ENCODE peak calls at places on chromosomes 13 and 19, in four cellular contexts. Y, S, U and A are unnamed samples.
A peak's percentile ranks its signal among the peaks of the same experiment; 100 is the strongest.

GRCh38 chr13:94525781-94526180 is 46.3 kb upstream of the DCT start:
- ATAC-seq in Y (no peak), S (no peak), U (no peak), A (no peak)

GRCh38 chr13:48576448-48576993 is 43.6 kb upstream of the RCBTB2 start:
- ATAC-seq in Y (no peak), U (no peak), S (no peak), A (no peak)

GRCh38 chr19:11736696-11737095 is 2.0 kb downstream of the ZNF823 start:
- ATAC-seq in U (no peak), Y (no peak), S (no peak), A (peak; percentile 24)

GRCh38 chr13:98514268-98514667 is 62.6 kb downstream of the STK24 start:
- ATAC-seq in Y (no peak), U (no peak), S (no peak), A (no peak)

GRCh38 chr19:17209126-17210036 is 5.8 kb upstream of the USE1 start:
- ATAC-seq in S (peak; percentile 38), Y (no peak), U (no peak), A (peak; percentile 11)

GRCh38 chr13:66689628-66690027 is 540.5 kb downstream of the PCDH9 start:
- ATAC-seq in U (no peak), S (peak; percentile 56), Y (no peak), A (no peak)

GRCh38 chr19:41945135-41945766 is 13.9 kb downstream of the RABAC1 start:
- ATAC-seq in S (no peak), U (peak; percentile 88), Y (no peak), A (peak; percentile 67)

GRCh38 chr13:66952507-66952906 is 277.6 kb downstream of the PCDH9 start:
- ATAC-seq in U (no peak), Y (no peak), S (no peak), A (no peak)

GRCh38 chr19:40335855-40336700 is 12.1 kb downstream of the C19orf47 start:
- ATAC-seq in Y (no peak), U (no peak), S (no peak), A (no peak)

GRCh38 chr13:67518785-67519184 is 288.6 kb upstream of the PCDH9 start:
- ATAC-seq in S (no peak), U (no peak), Y (no peak), A (no peak)

GRCh38 chr19:11624064-11624463 is 26.8 kb downstream of the ZNF627 start:
- ATAC-seq in Y (no peak), S (peak; percentile 65), U (no peak), A (no peak)

GRCh38 chr13:26992951-26993490 is 178.6 kb downstream of the USP12 start:
- ATAC-seq in Y (peak; percentile 18), S (no peak), U (no peak), A (no peak)

GRCh38 chr19:36489920-36490415 is 607 bp upstream of the ZNF566 start:
- ATAC-seq in Y (peak; percentile 95), U (peak; percentile 41), S (peak; percentile 85), A (peak; percentile 81)

GRCh38 chr19:15454371-15454800 is 4.6 kb upstream of the WIZ start:
- ATAC-seq in S (no peak), Y (no peak), U (no peak), A (no peak)

GRCh38 chr13:76723551-76724232 is 162.5 kb downstream of the KCTD12 start:
- ATAC-seq in S (no peak), Y (peak; percentile 65), U (no peak), A (peak; percentile 32)

GRCh38 chr13:103277959-103278673 is 211.9 kb upstream of the SLC10A2 start:
- ATAC-seq in S (no peak), Y (no peak), U (no peak), A (no peak)

GRCh38 chr13:32976046-32976781 is 40.0 kb upstream of the KL start:
- ATAC-seq in S (no peak), Y (peak; percentile 42), U (no peak), A (no peak)

GRCh38 chr13:38863536-38863935 is 127.1 kb downstream of the STOML3 start:
- ATAC-seq in U (no peak), S (no peak), Y (no peak), A (no peak)

GRCh38 chr13:93227906-93228801 is 1.5 kb downstream of the GPC6 start:
- ATAC-seq in U (no peak), S (peak; percentile 65), Y (peak; percentile 85), A (peak; percentile 39)

GRCh38 chr19:7492142-7493055 is 3.6 kb upstream of the PEX11G start:
- ATAC-seq in U (peak; percentile 26), Y (no peak), S (no peak), A (peak; percentile 28)

GRCh38 chr19:46927106-46927505 is 66.3 kb downstream of the ARHGAP35 start:
- ATAC-seq in U (no peak), Y (no peak), S (no peak), A (peak; percentile 86)

GRCh38 chr13:76884167-76884566 is 2.0 kb downstream of the KCTD12 start:
- ATAC-seq in Y (no peak), U (no peak), S (no peak), A (no peak)

GRCh38 chr19:46373573-46374359 is 26.9 kb downstream of the PPP5C start:
- ATAC-seq in U (no peak), S (peak; percentile 75), Y (peak; percentile 84), A (peak; percentile 90)

GRCh38 chr13:96397807-96398206 is 307.9 kb downstream of the HS6ST3 start:
- ATAC-seq in S (no peak), Y (no peak), U (peak; percentile 10), A (no peak)